ENCODE peak calls at places on chromosomes 11 and 22, in nine cellular contexts. I is lower leg skin; U is posterior cingulate gyrus; E is HFF-Myc; K is lower lobe of right lung; J is tibial artery; S is breast epithelium; D is cerebellum; O is stimulated activated naive CD8-positive, alpha-beta T cell treated with anti-CD3 and anti-CD28 coated beads, Interleukin-15, Interleukin-2, amounts not matched to agents 100 U/mL and 50 U/mL, for 24 hours. N is an unnamed sample.

GRCh38 chr11:61574611-61575010 is 6.3 kb downstream of the SYT7 start:
- DNase-seq in O (no peak), D (peak), E (no peak), S (no peak), J (no peak), K (no peak), U (no peak), I (no peak), N (no peak)

GRCh38 chr11:1290052-1291040 is 19.1 kb downstream of the TOLLIP start:
- DNase-seq in K (peak), O (no peak), S (peak), I (no peak), D (no peak), E (no peak), U (no peak), J (peak), N (no peak)

GRCh38 chr11:62882428-62882742 is 1.7 kb downstream of the SLC3A2 start:
- DNase-seq in S (no peak), J (no peak), D (no peak), U (no peak), I (no peak), O (no peak), K (no peak), E (no peak), N (no peak)

GRCh38 chr22:46738642-46738960 is 549 bp upstream of the CERK start:
- DNase-seq in J (no peak), I (no peak), D (no peak), U (no peak), E (no peak), S (no peak), K (no peak), O (no peak), N (no peak)

GRCh38 chr11:109027851-109028250 is 363.0 kb downstream of the DDX10 start:
- DNase-seq in K (no peak), S (no peak), U (no peak), I (no peak), O (no peak), J (no peak), D (no peak), E (no peak), N (no peak)

GRCh38 chr22:37288521-37288920 is 6.2 kb downstream of the CYTH4 start:
- DNase-seq in I (no peak), J (no peak), K (no peak), O (no peak), U (no peak), S (no peak), E (no peak), D (no peak), N (no peak)

GRCh38 chr11:15683528-15683927 is 568.8 kb downstream of the INSC start:
- DNase-seq in D (no peak), I (no peak), S (no peak), J (no peak), O (no peak), E (no peak), K (no peak), U (no peak), N (no peak)

GRCh38 chr22:23144432-23144831 is 845 bp upstream of the RAB36 start:
- DNase-seq in I (no peak), O (no peak), J (no peak), E (no peak), D (no peak), K (no peak), U (no peak), S (no peak), N (no peak)

GRCh38 chr22:43860831-43861230 is 1.5 kb downstream of the SULT4A1 start:
- DNase-seq in J (no peak), I (no peak), O (no peak), K (no peak), D (no peak), S (peak), E (no peak), U (no peak), N (no peak)

GRCh38 chr11:93936416-93936815 is 84.7 kb upstream of the HEPHL1 start:
- DNase-seq in E (no peak), K (no peak), D (no peak), J (no peak), O (no peak), I (no peak), S (no peak), U (no peak), N (no peak)

GRCh38 chr11:126360049-126360446 is 4.6 kb downstream of the ST3GAL4 start:
- DNase-seq in O (no peak), E (no peak), U (no peak), K (no peak), S (no peak), I (no peak), D (no peak), J (no peak), N (no peak)

N was measured in germinal center.